ENCODE peak calls at places on chromosomes 13 and 19, in eight cellular contexts. C is stomach, Q is psoas muscle, W is ovary, A is endodermal cell, M is breast epithelium, N is fibroblast of lung, L is ascending aorta. K is an unnamed sample.

GRCh38 chr13:47334173-47334572 is 437.3 kb upstream of the HTR2A start:
- DNase-seq in N (peak; percentile 91), L (no peak), M (no peak), W (no peak), Q (peak; percentile 27), A (no peak), C (no peak), K (peak; percentile 6)

GRCh38 chr13:40664100-40665060 is 2.1 kb downstream of the FOXO1 start:
- DNase-seq in L (no peak), C (peak; percentile 82), N (peak; percentile 50), M (peak; percentile 66), A (peak; percentile 82), Q (peak; percentile 88), W (peak; percentile 75), K (peak; percentile 79)

GRCh38 chr13:22506286-22506685 is 674.5 kb upstream of the SGCG start:
- DNase-seq in N (no peak), M (no peak), L (no peak), Q (no peak), C (no peak), A (no peak), W (no peak), K (no peak)

GRCh38 chr19:10227215-10227971 is 3.7 kb downstream of the S1PR2 start:
- DNase-seq in N (no peak), C (no peak), L (no peak), Q (peak; percentile 32), M (no peak), W (peak; percentile 68), A (peak; percentile 72), K (peak; percentile 14)

GRCh38 chr13:50153401-50153800 is 138.2 kb downstream of the KCNRG start:
- DNase-seq in N (no peak), C (no peak), A (no peak), W (no peak), L (no peak), M (no peak), Q (no peak), K (no peak)

GRCh38 chr13:48042889-48043288 is 5.4 kb downstream of the NUDT15 start:
- DNase-seq in M (no peak), N (no peak), A (no peak), C (no peak), W (no peak), L (no peak), Q (no peak), K (no peak)

GRCh38 chr13:79128158-79128557 is 277.9 kb downstream of the RBM26 start:
- DNase-seq in W (no peak), Q (no peak), N (peak; percentile 74), C (no peak), A (no peak), M (no peak), L (no peak), K (no peak)

GRCh38 chr19:8397746-8398721 is 7.9 kb downstream of the RAB11B start:
- DNase-seq in Q (no peak), W (no peak), L (no peak), A (no peak), N (no peak), M (no peak), C (no peak), K (no peak)

GRCh38 chr13:31476753-31477152 is 262.6 kb upstream of the RXFP2 start:
- DNase-seq in Q (no peak), N (peak; percentile 6), C (no peak), M (no peak), A (no peak), L (no peak), W (no peak), K (no peak)

GRCh38 chr19:49149652-49150105 is 5.5 kb downstream of the HRC start:
- DNase-seq in N (peak; percentile 82), L (no peak), C (peak; percentile 58), M (peak; percentile 68), Q (peak; percentile 70), W (peak; percentile 81), A (peak; percentile 93), K (peak; percentile 76)

GRCh38 chr19:38686530-38686888 is 39.1 kb downstream of the ACTN4 start:
- DNase-seq in N (no peak), M (no peak), Q (no peak), A (no peak), L (no peak), W (no peak), C (no peak), K (no peak)

GRCh38 chr19:30621326-30621920 is 249.2 kb downstream of the ZNF536 start:
- DNase-seq in N (no peak), M (no peak), L (no peak), Q (no peak), C (no peak), A (no peak), W (no peak), K (no peak)

DNA sequence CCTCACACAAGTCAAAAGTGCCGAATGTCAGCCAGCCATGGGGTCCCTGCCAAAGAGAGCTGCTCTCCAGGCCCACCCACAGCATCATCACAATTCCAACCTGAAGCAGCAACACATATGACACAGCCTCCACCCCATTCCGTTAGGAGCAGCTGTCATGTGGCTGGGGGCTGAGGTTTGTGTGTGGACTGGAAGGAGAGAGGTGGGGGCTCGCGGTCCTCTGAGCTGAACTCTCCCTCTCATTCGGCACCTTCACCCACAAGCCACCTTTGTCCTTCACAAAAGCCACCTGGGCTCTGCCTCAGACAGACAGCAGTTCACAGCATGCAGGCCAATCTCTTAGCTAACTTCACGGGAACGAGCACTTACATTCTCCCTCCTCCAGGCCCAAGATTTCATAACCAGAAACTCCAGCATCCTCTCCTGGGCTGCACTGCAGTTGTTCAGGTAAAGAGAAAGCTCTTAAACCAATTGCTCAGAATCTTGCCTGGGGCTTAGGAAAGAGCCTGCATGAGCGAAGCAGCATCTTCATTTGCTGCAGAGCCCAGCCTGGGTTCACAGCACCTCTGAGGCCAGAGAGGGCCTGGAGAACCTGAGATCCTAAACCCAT is 7.2 kb downstream of the RAB20 start:
- DNase-seq in C (no peak), Q (no peak), W (no peak), A (no peak), L (no peak), M (no peak), N (no peak), K (no peak)
- H3K27ac ChIP-seq in C (peak overlapping the region; percentile 96), Q (no peak overlapping the region), W (no peak overlapping the region), A (no peak overlapping the region), L (no peak overlapping the region), M (no peak overlapping the region), N (no peak overlapping the region), K (peak overlapping the region; percentile 98)

GRCh38 chr19:42274065-42274682 is 5.1 kb downstream of the CIC start:
- DNase-seq in C (no peak), W (no peak), A (no peak), L (no peak), M (no peak), N (no peak), Q (peak; percentile 13), K (no peak)
- H3K4me1 ChIP-seq in C (peaks cover 87% of the 10 kb centered on the region), W (peaks cover 4% of the 10 kb centered on the region), A (peaks cover 6% of the 10 kb centered on the region), L (peaks cover 30% of the 10 kb centered on the region), M (peaks cover 13% of the 10 kb centered on the region), N (peaks cover 16% of the 10 kb centered on the region), Q (peaks cover 68% of the 10 kb centered on the region), K (peaks cover 77% of the 10 kb centered on the region)

DNA sequence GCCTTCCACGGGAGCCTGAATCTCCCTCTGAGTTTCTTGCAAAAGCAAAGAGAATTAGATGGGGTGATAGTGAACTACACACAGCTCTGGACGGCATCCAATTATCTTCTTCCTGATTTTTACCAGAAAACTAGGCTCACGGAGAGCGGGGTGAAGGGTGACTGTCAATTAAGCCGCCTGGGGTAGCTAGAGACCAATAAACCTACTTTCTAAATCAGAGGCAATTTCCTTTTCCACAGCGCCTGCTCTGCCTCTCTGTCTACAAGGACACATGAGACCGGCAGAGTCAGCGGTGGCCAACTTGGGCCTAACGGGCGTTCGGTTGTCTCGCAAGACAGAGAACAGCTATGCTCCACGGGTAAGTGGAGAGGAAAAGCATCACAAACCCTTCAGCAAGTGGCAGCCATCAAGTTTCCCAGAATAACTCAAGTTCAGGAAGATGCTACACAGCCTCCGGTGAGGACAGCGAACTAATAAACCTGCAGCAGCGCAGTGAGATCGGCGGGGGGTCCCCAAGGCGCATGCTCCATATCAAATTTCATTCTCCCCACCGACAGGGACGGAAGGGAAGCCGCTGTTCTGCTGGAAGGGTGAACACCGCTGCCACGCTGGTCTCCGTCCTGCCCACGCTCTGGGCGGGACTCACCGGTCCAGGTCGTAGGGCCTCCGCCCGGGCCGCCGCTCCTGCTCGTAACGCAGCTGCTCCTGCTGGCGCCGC is 25.7 kb upstream of the TINCR start:
- DNase-seq in W (no peak), N (no peak), Q (no peak), C (no peak), M (no peak), A (no peak), L (no peak), K (no peak)
- H3K36me3 ChIP-seq in W (no peaks in the 10 kb centered on the region), N (peaks cover 29% of the 10 kb centered on the region), Q (peaks cover 17% of the 10 kb centered on the region), C (peaks cover 100% of the 10 kb centered on the region), M (peaks cover 36% of the 10 kb centered on the region), A (peaks cover 84% of the 10 kb centered on the region), L (peaks cover 98% of the 10 kb centered on the region), K (peaks cover 71% of the 10 kb centered on the region)

GRCh38 chr13:45781553-45782326 is 69.8 kb downstream of the SIAH3 start:
- DNase-seq in C (peak; percentile 79), W (peak; percentile 33), N (peak; percentile 47), A (no peak), M (no peak), Q (peak; percentile 61), L (no peak), K (peak; percentile 73)
- H3K27ac ChIP-seq in C (no peak overlapping the region), W (no peak overlapping the region), N (no peak overlapping the region), A (no peak overlapping the region), M (no peak overlapping the region), Q (peak overlapping the region; percentile 81), L (no peak overlapping the region), K (no peak overlapping the region)

DNA sequence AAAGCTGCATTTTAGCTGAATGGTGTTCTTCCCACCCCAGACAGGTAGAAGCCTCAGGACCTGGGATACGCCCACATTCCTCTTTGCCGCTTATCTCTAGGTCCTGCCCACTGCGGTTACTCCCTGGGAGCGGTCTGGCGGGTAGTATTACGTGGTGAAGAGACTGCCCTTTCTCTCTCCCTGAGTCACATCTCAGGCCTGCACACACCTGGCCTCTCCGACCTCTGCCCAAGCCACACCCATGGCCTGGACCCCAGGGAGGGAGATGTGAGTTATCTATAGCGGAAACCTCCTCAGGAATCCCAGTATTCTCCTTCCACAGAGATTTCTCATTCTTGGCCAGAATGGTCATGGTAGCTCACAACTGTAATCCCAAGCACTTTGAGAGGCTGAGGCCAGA is 17.3 kb downstream of the RHPN2 start:
- DNase-seq in L (no peak), A (peak; percentile 93), Q (no peak), C (peak; percentile 83), M (no peak), N (peak; percentile 42), W (no peak), K (peak; percentile 80)
- H3K4me1 ChIP-seq in L (no peaks in the 10 kb centered on the region), A (peaks cover 13% of the 10 kb centered on the region), Q (no peaks in the 10 kb centered on the region), C (peaks cover 47% of the 10 kb centered on the region), M (no peaks in the 10 kb centered on the region), N (no peaks in the 10 kb centered on the region), W (no peaks in the 10 kb centered on the region), K (peaks cover 47% of the 10 kb centered on the region)

GRCh38 chr19:1360818-1361461 is 22.8 kb upstream of the NDUFS7 start:
- DNase-seq in L (no peak), A (peak; percentile 55), W (peak; percentile 95), C (no peak), N (peak; percentile 93), M (no peak), Q (peak; percentile 81), K (peak; percentile 76)
- H3K36me3 ChIP-seq in L (peaks cover 35% of the 10 kb centered on the region), A (peaks cover 87% of the 10 kb centered on the region), W (no peaks in the 10 kb centered on the region), C (peaks cover 85% of the 10 kb centered on the region), N (peaks cover 24% of the 10 kb centered on the region), M (no peaks in the 10 kb centered on the region), Q (peaks cover 5% of the 10 kb centered on the region), K (no peaks in the 10 kb centered on the region)

DNA sequence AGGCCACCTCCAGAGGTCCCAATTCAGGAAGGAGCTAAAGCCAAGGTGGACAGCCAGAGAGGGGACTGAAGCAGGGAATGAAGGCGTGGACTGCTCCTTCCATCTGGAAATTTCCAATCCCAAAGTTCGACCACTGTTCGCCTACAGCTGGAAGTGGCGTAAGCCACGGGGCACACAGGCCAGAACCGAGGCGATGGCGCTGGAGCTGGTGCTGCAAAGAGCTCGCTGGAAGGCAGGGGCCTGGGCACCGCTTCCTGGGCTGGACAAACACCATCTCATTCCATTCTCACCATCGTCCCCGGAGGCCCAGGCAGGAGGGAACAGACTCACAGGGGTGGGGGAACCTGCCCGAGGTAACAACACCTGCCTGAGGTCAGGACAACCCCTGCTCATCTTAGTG is 4.2 kb downstream of the MAP2K2 start:
- DNase-seq in C (no peak), M (no peak), N (no peak), W (no peak), L (no peak), A (no peak), Q (no peak), K (no peak)
- H3K27ac ChIP-seq in C (no peak overlapping the region), M (no peak overlapping the region), N (no peak overlapping the region), W (no peak overlapping the region), L (no peak overlapping the region), A (no peak overlapping the region), Q (no peak overlapping the region), K (no peak overlapping the region)

K was measured in body of pancreas.